ENCODE peak calls at places on chromosomes 13 and 19, in ten cellular contexts. S is activated CD4-positive, alpha-beta T cell treated with anti-CD3 and anti-CD28 coated beads, Interleukin-2, amount 50 U/mL, for 48 hours; N is HS-5; C is NCI-H1417; Y is fibroblast of pulmonary artery; Z is NCI-H345; P is iPS-NIHi11; Q is Calu3; W is cardiac muscle cell; R is AG04450. U is an unnamed sample.

GRCh38 chr19:37304884-37305255 is 66.0 kb upstream of the ZNF527 start:
- DNase-seq in S (no peak), N (no peak), C (no peak), Y (no peak), Z (no peak), P (no peak), Q (no peak), W (no peak), R (no peak), U (no peak)

GRCh38 chr13:42485272-42485671 is 88.7 kb upstream of the TNFSF11 start:
- DNase-seq in S (no peak), N (no peak), C (no peak), Y (no peak), Z (no peak), P (no peak), Q (no peak), W (no peak), R (no peak), U (no peak)

GRCh38 chr13:71300602-71301001 is 566.4 kb downstream of the DACH1 start:
- DNase-seq in S (no peak), N (no peak), C (no peak), Y (no peak), Z (no peak), P (no peak), Q (no peak), W (no peak), R (no peak), U (no peak)

GRCh38 chr13:83499286-83499685 is 383.0 kb downstream of the SLITRK1 start:
- DNase-seq in S (no peak), N (no peak), C (no peak), Y (no peak), Z (peak; percentile 3), P (no peak), Q (no peak), W (no peak), R (no peak), U (no peak)

GRCh38 chr13:27643334-27644158 is 21.9 kb downstream of the POLR1D start:
- DNase-seq in S (no peak), N (no peak), C (no peak), Y (no peak), Z (no peak), P (no peak), Q (no peak), W (no peak), R (no peak), U (no peak)

GRCh38 chr13:97369269-97369893 is 64.6 kb upstream of the RAP2A start:
- DNase-seq in S (no peak), N (no peak), C (peak; percentile 23), Y (no peak), Z (no peak), P (no peak), Q (no peak), W (no peak), R (no peak), U (no peak)

GRCh38 chr13:101473458-101473857 is 21.0 kb downstream of the ITGBL1 start:
- DNase-seq in S (no peak), N (no peak), C (no peak), Y (peak; percentile 71), Z (no peak), P (no peak), Q (no peak), W (no peak), R (peak; percentile 63), U (no peak)

GRCh38 chr19:9741476-9742171 is 26.9 kb downstream of the ZNF846 start:
- DNase-seq in S (no peak), N (no peak), C (no peak), Y (no peak), Z (no peak), P (no peak), Q (peak; percentile 3), W (no peak), R (no peak), U (no peak)

GRCh38 chr13:51519839-51520238 is 64.4 kb upstream of the WDFY2 start:
- DNase-seq in S (no peak), N (no peak), C (no peak), Y (peak; percentile 57), Z (no peak), P (no peak), Q (no peak), W (no peak), R (no peak), U (no peak)

GRCh38 chr19:2717638-2718541 is 3.3 kb downstream of the DIRAS1 start:
- DNase-seq in S (no peak), N (no peak), C (no peak), Y (no peak), Z (no peak), P (no peak), Q (no peak), W (no peak), R (no peak), U (no peak)

GRCh38 chr13:51041126-51041525 is 69.9 kb downstream of the C13orf42 start:
- DNase-seq in S (no peak), N (no peak), C (peak; percentile 17), Y (no peak), Z (no peak), P (no peak), Q (no peak), W (no peak), R (no peak), U (no peak)

GRCh38 chr19:18776736-18777135 is 14.4 kb downstream of the COMP start:
- DNase-seq in S (no peak), N (peak; percentile 5), C (no peak), Y (peak; percentile 13), Z (no peak), P (no peak), Q (no peak), W (peak; percentile 30), R (no peak), U (no peak)

GRCh38 chr13:51955281-51955771 is 55.9 kb downstream of the ATP7B start:
- DNase-seq in S (no peak), N (no peak), C (peak; percentile 13), Y (no peak), Z (no peak), P (no peak), Q (no peak), W (no peak), R (no peak), U (no peak)

GRCh38 chr13:71629167-71629566 is 237.8 kb downstream of the DACH1 start:
- DNase-seq in S (no peak), N (no peak), C (no peak), Y (no peak), Z (no peak), P (no peak), Q (no peak), W (no peak), R (no peak), U (no peak)

GRCh38 chr13:48411281-48412099 is 1.4 kb downstream of the LPAR6 start:
- DNase-seq in S (no peak), N (no peak), C (no peak), Y (no peak), Z (no peak), P (peak; percentile 33), Q (no peak), W (no peak), R (no peak), U (peak; percentile 70)

GRCh38 chr13:109654341-109655205 is 131.8 kb downstream of the IRS2 start:
- DNase-seq in S (no peak), N (no peak), C (no peak), Y (peak; percentile 69), Z (no peak), P (no peak), Q (no peak), W (no peak), R (no peak), U (peak; percentile 98)

GRCh38 chr19:48741222-48741999 is 1.0 kb upstream of the RASIP1 start:
- DNase-seq in S (peak; percentile 43), N (no peak), C (peak; percentile 34), Y (no peak), Z (no peak), P (peak; percentile 77), Q (peak; percentile 37), W (peak; percentile 32), R (no peak), U (no peak)

GRCh38 chr19:45492627-45493470 is 4.0 kb downstream of the RTN2 start:
- DNase-seq in S (no peak), N (no peak), C (no peak), Y (peak; percentile 88), Z (no peak), P (peak; percentile 84), Q (no peak), W (peak; percentile 90), R (no peak), U (peak; percentile 57)

GRCh38 chr19:7742575-7742974 is 4.8 kb downstream of the CD209 start:
- DNase-seq in S (no peak), N (no peak), C (no peak), Y (no peak), Z (no peak), P (no peak), Q (no peak), W (no peak), R (no peak), U (no peak)

GRCh38 chr19:58397533-58398037 is 2.1 kb downstream of the RNF225 start:
- DNase-seq in S (no peak), N (no peak), C (no peak), Y (no peak), Z (no peak), P (no peak), Q (no peak), W (no peak), R (no peak), U (no peak)

GRCh38 chr13:71712988-71713653 is 153.9 kb downstream of the DACH1 start:
- DNase-seq in S (no peak), N (no peak), C (no peak), Y (peak; percentile 45), Z (no peak), P (peak; percentile 74), Q (peak; percentile 0), W (peak; percentile 79), R (no peak), U (no peak)

GRCh38 chr13:86882107-86882506 is 789.1 kb upstream of the SLITRK5 start:
- DNase-seq in S (no peak), N (no peak), C (no peak), Y (no peak), Z (no peak), P (peak; percentile 14), Q (no peak), W (no peak), R (no peak), U (no peak)

GRCh38 chr13:62512194-62513141 is 1096.8 kb upstream of the PCDH20 start:
- DNase-seq in S (peak; percentile 22), N (no peak), C (no peak), Y (peak; percentile 33), Z (peak; percentile 8), P (peak; percentile 40), Q (peak; percentile 13), W (peak; percentile 61), R (peak; percentile 1), U (peak; percentile 47)

GRCh38 chr13:31444266-31444862 is 244.6 kb downstream of the B3GLCT start:
- DNase-seq in S (no peak), N (no peak), C (no peak), Y (no peak), Z (no peak), P (no peak), Q (no peak), W (no peak), R (no peak), U (no peak)

GRCh38 chr13:20349564-20350379 is 117.7 kb upstream of the GJB6 start:
- DNase-seq in S (no peak), N (no peak), C (no peak), Y (no peak), Z (no peak), P (peak; percentile 31), Q (no peak), W (no peak), R (no peak), U (no peak)

GRCh38 chr19:4803736-4804695 is 12.5 kb downstream of the FEM1A start:
- DNase-seq in S (peak; percentile 71), N (no peak), C (peak; percentile 45), Y (peak; percentile 44), Z (peak; percentile 53), P (peak; percentile 86), Q (peak; percentile 77), W (peak; percentile 86), R (no peak), U (peak; percentile 64)

GRCh38 chr19:42445948-42446347 is 3.2 kb upstream of the CXCL17 start:
- DNase-seq in S (no peak), N (no peak), C (no peak), Y (no peak), Z (no peak), P (no peak), Q (no peak), W (no peak), R (no peak), U (no peak)

GRCh38 chr13:20219585-20219984 is 12.5 kb downstream of the GJB6 start:
- DNase-seq in S (no peak), N (no peak), C (no peak), Y (no peak), Z (no peak), P (no peak), Q (no peak), W (no peak), R (no peak), U (no peak)

U was measured in Kasumi-1.